ENCODE peak calls at places on chromosomes 11 and 22, in four cellular contexts. W, F, S and A are unnamed samples. For H4K20me1, the result is how much of the 10 kb centered on the place peaks cover.

GRCh38 chr11:119741369-119742262 is 12.6 kb upstream of the NECTIN1 start:
- DNase-seq in F (no peak), S (no peak), W (peak), A (peak)

GRCh38 chr11:14617241-14618027 is 26.2 kb upstream of the PDE3B start:
- DNase-seq in F (peak), S (no peak), W (peak), A (no peak)

GRCh38 chr11:36288442-36289225 is 590 bp downstream of the COMMD9 start:
- DNase-seq in S (no peak), W (no peak), F (no peak), A (no peak)

GRCh38 chr11:86800956-86801264 is 568 bp downstream of the PRSS23 start:
- DNase-seq in W (no peak), F (no peak), S (no peak), A (no peak)

GRCh38 chr11:68903631-68904457 is at the start of the genes IGHMBP2 and MRPL21:
- DNase-seq in S (peak), F (peak), W (peak), A (peak)

GRCh38 chr11:69293819-69294505 is at the start of gene MYEOV:
- DNase-seq in W (no peak), S (peak), F (peak), A (peak)

GRCh38 chr11:114621072-114621471 is 25.5 kb upstream of the NXPE4 start:
- DNase-seq in F (no peak), W (no peak), S (no peak), A (no peak)

GRCh38 chr11:34749666-34750659 is 129.1 kb downstream of the EHF start:
- DNase-seq in F (peak), W (peak), S (peak), A (no peak)

GRCh38 chr11:69674267-69674885 is 777 bp downstream of the LTO1 start:
- DNase-seq in F (peak), S (peak), W (peak), A (peak)

GRCh38 chr22:37559901-37560681 is at the start of gene CDC42EP1:
- DNase-seq in W (peak), F (no peak), S (peak), A (peak)

GRCh38 chr11:12148882-12149281 is 38.5 kb downstream of the MICAL2 start:
- DNase-seq in F (no peak), S (no peak), W (no peak), A (no peak)

GRCh38 chr22:37480387-37481346 is 5.5 kb downstream of the MFNG start:
- DNase-seq in S (no peak), W (no peak), F (no peak), A (no peak)

GRCh38 chr11:113528982-113529381 is 53.8 kb upstream of the DRD2 start:
- DNase-seq in W (no peak), S (no peak), F (peak), A (no peak)

GRCh38 chr11:103420593-103420992 is 311.4 kb downstream of the DYNC2H1 start:
- DNase-seq in W (no peak), S (no peak), F (peak), A (no peak)

GRCh38 chr11:123328281-123328680 is 101.8 kb upstream of the GRAMD1B start:
- DNase-seq in F (no peak), W (no peak), S (no peak), A (no peak)

GRCh38 chr11:5881756-5882155 is 1.3 kb downstream of the OR52E4 start:
- DNase-seq in F (no peak), S (no peak), W (no peak), A (no peak)

GRCh38 chr11:25776238-25776637 is 555.7 kb upstream of the ANO3 start:
- DNase-seq in S (no peak), F (no peak), W (no peak), A (no peak)

GRCh38 chr22:24494535-24495364 is at the start of gene UPB1:
- DNase-seq in W (peak), F (no peak), S (no peak), A (peak)

GRCh38 chr11:18768472-18768901 is 23.1 kb downstream of the PTPN5 start:
- DNase-seq in S (no peak), F (no peak), W (no peak), A (no peak)

GRCh38 chr11:121889931-121890330 is 226.1 kb downstream of the BLID start:
- DNase-seq in W (no peak), S (peak), F (peak), A (no peak)

GRCh38 chr11:33899383-33900037 is 7.6 kb upstream of the LMO2 start:
- DNase-seq in W (peak), S (peak), F (peak), A (peak)

GRCh38 chr11:47407746-47408590 is at the start of gene SLC39A13:
- DNase-seq in F (peak), W (peak), S (peak), A (peak)

GRCh38 chr11:106031210-106031845 is 9.3 kb upstream of the MSANTD4 start:
- DNase-seq in W (no peak), S (no peak), F (peak), A (no peak)

GRCh38 chr22:24435323-24435645 is 7.9 kb downstream of the ADORA2A start:
- DNase-seq in W (no peak), S (no peak), F (no peak), A (no peak)

DNA sequence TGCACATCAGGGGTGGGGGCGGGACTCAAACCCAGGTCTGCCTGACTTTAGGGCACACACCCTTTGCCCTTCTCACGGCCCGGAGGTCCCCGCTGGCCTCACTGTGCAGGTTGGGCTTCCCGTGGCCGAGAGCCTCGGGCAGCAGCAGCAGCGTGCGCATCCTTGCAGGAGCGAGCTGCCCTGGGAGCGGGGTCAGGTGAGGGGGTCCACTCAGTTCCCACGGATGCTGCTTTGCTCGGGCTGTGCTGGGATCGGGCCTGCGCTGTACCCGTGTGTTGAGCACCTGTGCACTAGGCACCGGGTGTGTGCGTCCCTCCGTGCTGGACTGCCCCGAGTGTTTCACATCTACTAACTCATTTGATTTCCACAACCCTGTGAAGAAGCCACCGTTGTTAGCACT is 25.1 kb downstream of the PRR5 start:
- DNase-seq in S (no peak), F (no peak), W (no peak), A (no peak)
- H4K20me1 ChIP-seq in S (under half), F (under half), W (under half), A (under half)

DNA sequence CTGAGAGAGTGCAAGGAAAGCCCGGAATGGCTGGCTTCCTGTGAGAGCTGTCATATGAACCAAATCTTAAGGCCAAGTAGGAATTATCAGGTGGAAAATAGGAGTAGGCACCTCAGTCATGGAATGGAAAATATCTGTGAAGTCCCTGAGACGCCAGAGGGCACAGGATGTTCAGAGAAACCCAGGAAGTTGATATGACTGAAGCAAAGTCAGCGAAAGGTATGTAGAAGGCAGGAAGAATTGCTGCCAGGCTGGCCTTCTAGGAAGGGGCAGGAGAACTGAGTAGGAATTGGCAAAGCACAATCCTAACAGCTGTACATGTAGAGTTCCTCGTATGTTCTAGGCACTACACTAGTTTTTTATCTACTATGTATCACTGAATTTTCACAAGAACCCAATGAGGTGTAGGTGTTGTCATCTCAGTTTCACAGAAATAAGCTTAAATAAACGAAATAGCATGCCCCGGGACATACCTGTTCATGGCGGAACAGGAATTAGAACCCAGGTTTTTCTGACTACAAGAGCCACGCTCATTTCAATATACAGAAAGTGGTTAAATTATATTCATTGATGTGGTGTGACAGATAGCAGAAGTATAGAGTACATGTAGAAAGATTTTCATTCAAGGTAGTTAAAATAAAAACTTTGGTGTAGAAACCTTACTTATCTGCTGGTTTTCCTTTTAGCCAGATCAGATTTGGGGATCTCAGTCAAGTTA is 17.0 kb downstream of the HMGXB4 start:
- DNase-seq in F (no peak), W (no peak), S (no peak), A (no peak)
- H2AFZ ChIP-seq in F (no peak), W (no peak), S (no peak), A (no peak)

GRCh38 chr22:44586337-44586990 is 88.4 kb upstream of the RTL6 start:
- DNase-seq in F (no peak), W (no peak), S (no peak), A (no peak)
- TF ChIP-seq CTCF in F (no peak), W (no peak), S (no peak), A (no peak)

GRCh38 chr22:21727768-21728167 is 7.8 kb downstream of the YPEL1 start:
- DNase-seq in S (no peak), F (no peak), W (no peak), A (no peak)

GRCh38 chr22:21727159-21727558 is 8.4 kb downstream of the YPEL1 start:
- DNase-seq in F (no peak), S (no peak), W (no peak), A (no peak)

GRCh38 chr22:21731503-21731902 is 4.1 kb downstream of the YPEL1 start:
- DNase-seq in S (no peak), F (no peak), W (no peak), A (no peak)

GRCh38 chr22:21728270-21728669 is 7.3 kb downstream of the YPEL1 start:
- DNase-seq in F (no peak), W (no peak), S (no peak), A (no peak)

GRCh38 chr22:21730535-21731308 is 4.9 kb downstream of the YPEL1 start:
- DNase-seq in S (no peak), W (no peak), F (no peak), A (no peak)
- H4K20me1 ChIP-seq in S (under half), W (under half), F (under half), A (half or more)

DNA sequence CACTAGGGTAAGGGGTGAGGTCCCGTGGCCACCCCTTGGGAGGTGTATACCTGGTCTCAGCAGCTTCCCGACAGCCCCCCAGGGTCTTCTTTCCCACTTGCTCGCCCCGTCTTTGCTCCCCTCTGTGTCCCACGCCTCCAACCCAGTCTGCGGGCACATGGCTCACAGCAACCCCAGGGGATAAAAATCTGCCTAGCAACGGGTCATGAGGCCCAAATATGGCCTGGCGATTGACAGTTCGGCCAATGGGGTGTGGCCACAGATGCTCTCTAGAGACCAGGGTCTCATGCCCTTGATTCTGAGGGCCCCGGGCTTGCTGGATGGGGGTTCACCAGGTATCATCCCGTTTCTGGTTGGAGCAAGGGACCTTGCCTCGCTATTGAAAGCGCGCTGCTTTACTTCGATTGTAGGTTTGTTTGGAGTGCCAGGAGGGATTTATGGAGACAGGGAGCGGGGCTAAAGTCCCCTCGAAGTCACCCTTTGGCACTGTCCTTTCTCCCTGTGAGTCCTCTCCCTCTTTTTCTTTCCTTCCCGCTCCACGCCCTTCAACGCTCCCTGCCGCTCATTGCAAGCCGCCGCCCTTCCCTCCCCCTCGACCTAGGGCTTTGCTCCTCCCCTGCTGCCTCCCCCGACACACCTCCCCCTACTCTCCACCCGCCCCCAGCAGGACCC is 41.4 kb downstream of the AHNAK start:
- DNase-seq in F (no peak), S (no peak), W (peak), A (peak)
- H2AFZ ChIP-seq in F (no peak), S (no peak), W (peak), A (peak)

DNA sequence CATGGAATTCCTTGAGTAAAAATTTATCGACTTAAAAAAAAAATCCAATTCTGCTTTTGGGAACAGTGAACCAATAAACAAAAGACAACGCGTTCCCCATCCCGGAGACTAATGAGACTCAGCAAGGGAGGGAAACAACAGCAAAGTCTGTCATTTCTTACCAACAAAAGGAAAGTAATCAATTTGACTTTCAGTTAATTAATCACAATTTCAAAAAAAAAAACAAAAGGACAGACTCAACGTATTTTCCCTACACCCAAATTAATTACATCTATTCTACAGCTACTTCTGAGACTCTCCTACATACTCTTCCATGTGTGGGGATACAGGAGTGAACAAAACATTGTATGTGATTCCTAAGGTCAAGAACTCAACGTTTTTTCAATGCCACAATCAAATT is 1.9 kb downstream of the RDX start:
- DNase-seq in F (no peak), W (no peak), S (no peak), A (peak)
- TF ChIP-seq CTCF in F (no peak), W (no peak), S (no peak), A (no peak)

GRCh38 chr11:78363018-78363619 is 54.5 kb downstream of the GAB2 start:
- DNase-seq in W (no peak), F (no peak), S (no peak), A (no peak)

GRCh38 chr11:78359921-78360320 is 57.7 kb downstream of the GAB2 start:
- DNase-seq in W (no peak), F (no peak), S (no peak), A (no peak)

GRCh38 chr11:78365381-78365792 is 52.2 kb downstream of the GAB2 start:
- DNase-seq in F (peak), W (no peak), S (no peak), A (peak)

GRCh38 chr11:78361228-78361627 is 56.4 kb downstream of the GAB2 start:
- DNase-seq in S (no peak), F (no peak), W (no peak), A (no peak)

DNA sequence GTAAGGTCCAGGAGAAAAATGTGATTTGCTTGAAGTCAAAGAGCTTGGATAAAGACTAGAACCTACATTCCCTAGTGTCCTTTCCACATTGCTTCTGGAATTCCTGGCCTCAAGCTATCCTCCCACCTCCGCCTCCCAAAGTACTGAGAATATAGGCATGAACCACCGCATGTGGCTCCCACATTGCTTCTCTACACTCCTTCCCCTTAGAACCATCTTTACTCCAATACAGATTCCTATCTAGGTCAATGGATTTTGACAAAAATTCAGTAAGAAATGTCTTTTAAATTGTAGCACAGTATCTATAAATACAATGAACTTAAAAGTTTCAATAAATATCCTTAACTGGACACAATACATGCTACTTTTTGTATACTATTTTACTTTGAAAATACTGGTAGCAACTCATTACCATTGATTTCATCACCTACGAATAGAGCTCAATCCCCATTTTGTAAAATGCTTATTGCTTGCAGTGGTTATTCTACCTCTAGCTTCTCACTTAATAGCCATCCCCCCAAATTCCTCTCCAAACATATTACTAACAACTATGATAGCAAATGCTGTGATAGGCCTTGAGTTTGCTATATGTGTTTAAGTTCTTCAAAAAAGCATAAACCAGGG is 53.4 kb downstream of the GAB2 start:
- DNase-seq in S (no peak), W (no peak), F (no peak), A (no peak)
- H4K20me1 ChIP-seq in S (under half), W (under half), F (under half), A (under half)

GRCh38 chr11:19817870-19818269 is 105.2 kb downstream of the NAV2 start:
- DNase-seq in F (no peak), W (no peak), S (no peak), A (no peak)

GRCh38 chr11:19821412-19821875 is 108.8 kb downstream of the NAV2 start:
- DNase-seq in S (no peak), F (no peak), W (peak), A (no peak)

GRCh38 chr11:19819148-19819547 is 106.5 kb downstream of the NAV2 start:
- DNase-seq in W (no peak), S (no peak), F (no peak), A (no peak)

GRCh38 chr11:19821993-19822392 is 109.4 kb downstream of the NAV2 start:
- DNase-seq in W (no peak), S (no peak), F (no peak), A (no peak)

DNA sequence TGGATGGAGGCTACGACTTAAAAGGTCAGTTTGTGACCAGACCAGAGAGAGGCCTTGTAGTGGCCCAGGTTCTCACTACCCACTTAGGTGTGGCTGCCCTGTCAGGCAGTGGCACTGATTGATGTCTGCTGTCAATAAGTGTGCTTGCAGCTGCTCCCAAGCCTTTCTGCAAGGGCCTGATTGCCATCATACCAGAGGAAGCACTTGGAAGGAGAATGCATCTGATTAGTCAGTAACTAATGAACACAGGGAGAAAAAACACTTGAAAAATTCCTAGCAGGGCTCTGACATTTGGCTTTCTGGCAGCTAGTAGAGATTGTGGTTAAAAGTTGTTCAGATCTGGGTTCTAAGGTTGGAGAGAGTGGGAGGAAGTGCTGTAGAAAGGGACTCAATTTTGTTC is 107.5 kb downstream of the NAV2 start:
- DNase-seq in W (no peak), F (no peak), S (peak), A (no peak)
- H2AFZ ChIP-seq in W (no peak), F (no peak), S (no peak), A (no peak)